ENCODE peak calls at places on chromosomes 12 and 14, in seven cellular contexts. One of them, this sample, is unnamed.

GRCh38 chr12:76008438-76008837 is 23.1 kb downstream of the PHLDA1 start:
- DNase-seq in effector CD8-positive, alpha-beta T cell: no peak
- DNase-seq in CD4-positive, CD25-positive, alpha-beta regulatory T cell: no peak
- DNase-seq in left cardiac atrium: no peak
- DNase-seq in coronary artery: no peak
- DNase-seq in HepG2: no peak
- DNase-seq in stimulated activated CD4-positive, alpha-beta T cell treated with anti-CD3 and anti-CD28 coated beads, Interleukin-15, amount 100 ng/mL, for 1 hour: no peak
- DNase-seq in this sample: no peak

GRCh38 chr12:64392221-64392620 is 1.7 kb upstream of the C12orf56 start:
- DNase-seq in CD4-positive, CD25-positive, alpha-beta regulatory T cell: no peak
- DNase-seq in effector CD8-positive, alpha-beta T cell: no peak
- DNase-seq in coronary artery: no peak
- DNase-seq in stimulated activated CD4-positive, alpha-beta T cell treated with anti-CD3 and anti-CD28 coated beads, Interleukin-15, amount 100 ng/mL, for 1 hour: no peak
- DNase-seq in HepG2: no peak
- DNase-seq in left cardiac atrium: no peak
- DNase-seq in this sample: no peak

GRCh38 chr14:64800000-64800399 is 79.7 kb downstream of the SPTB start:
- DNase-seq in HepG2: peak
- DNase-seq in CD4-positive, CD25-positive, alpha-beta regulatory T cell: no peak
- DNase-seq in coronary artery: no peak
- DNase-seq in stimulated activated CD4-positive, alpha-beta T cell treated with anti-CD3 and anti-CD28 coated beads, Interleukin-15, amount 100 ng/mL, for 1 hour: no peak
- DNase-seq in effector CD8-positive, alpha-beta T cell: no peak
- DNase-seq in left cardiac atrium: no peak
- DNase-seq in this sample: no peak

GRCh38 chr14:73717247-73717646 is 3.1 kb upstream of the PNMA1 start:
- DNase-seq in CD4-positive, CD25-positive, alpha-beta regulatory T cell: no peak
- DNase-seq in stimulated activated CD4-positive, alpha-beta T cell treated with anti-CD3 and anti-CD28 coated beads, Interleukin-15, amount 100 ng/mL, for 1 hour: no peak
- DNase-seq in left cardiac atrium: no peak
- DNase-seq in coronary artery: no peak
- DNase-seq in HepG2: no peak
- DNase-seq in effector CD8-positive, alpha-beta T cell: no peak
- DNase-seq in this sample: no peak

GRCh38 chr12:124490584-124491305 is 76.7 kb downstream of the NCOR2 start:
- DNase-seq in effector CD8-positive, alpha-beta T cell: no peak
- DNase-seq in coronary artery: no peak
- DNase-seq in stimulated activated CD4-positive, alpha-beta T cell treated with anti-CD3 and anti-CD28 coated beads, Interleukin-15, amount 100 ng/mL, for 1 hour: no peak
- DNase-seq in left cardiac atrium: peak
- DNase-seq in CD4-positive, CD25-positive, alpha-beta regulatory T cell: no peak
- DNase-seq in HepG2: no peak
- DNase-seq in this sample: no peak

GRCh38 chr12:61412209-61412608 is 848.0 kb upstream of the USP15 start:
- DNase-seq in effector CD8-positive, alpha-beta T cell: no peak
- DNase-seq in stimulated activated CD4-positive, alpha-beta T cell treated with anti-CD3 and anti-CD28 coated beads, Interleukin-15, amount 100 ng/mL, for 1 hour: no peak
- DNase-seq in left cardiac atrium: no peak
- DNase-seq in CD4-positive, CD25-positive, alpha-beta regulatory T cell: no peak
- DNase-seq in HepG2: no peak
- DNase-seq in coronary artery: no peak
- DNase-seq in this sample: no peak

GRCh38 chr14:103393687-103394626 is 8.7 kb downstream of the MARK3 start:
- DNase-seq in CD4-positive, CD25-positive, alpha-beta regulatory T cell: peak
- DNase-seq in HepG2: no peak
- DNase-seq in coronary artery: no peak
- DNase-seq in left cardiac atrium: no peak
- DNase-seq in stimulated activated CD4-positive, alpha-beta T cell treated with anti-CD3 and anti-CD28 coated beads, Interleukin-15, amount 100 ng/mL, for 1 hour: no peak
- DNase-seq in effector CD8-positive, alpha-beta T cell: no peak
- DNase-seq in this sample: no peak

GRCh38 chr12:58529897-58530296 is 390.4 kb downstream of the LRIG3 start:
- DNase-seq in HepG2: no peak
- DNase-seq in CD4-positive, CD25-positive, alpha-beta regulatory T cell: no peak
- DNase-seq in stimulated activated CD4-positive, alpha-beta T cell treated with anti-CD3 and anti-CD28 coated beads, Interleukin-15, amount 100 ng/mL, for 1 hour: no peak
- DNase-seq in coronary artery: no peak
- DNase-seq in left cardiac atrium: no peak
- DNase-seq in effector CD8-positive, alpha-beta T cell: no peak
- DNase-seq in this sample: no peak

GRCh38 chr12:288687-289086 is 26.1 kb upstream of the SLC6A13 start:
- DNase-seq in coronary artery: no peak
- DNase-seq in CD4-positive, CD25-positive, alpha-beta regulatory T cell: no peak
- DNase-seq in HepG2: no peak
- DNase-seq in left cardiac atrium: peak
- DNase-seq in stimulated activated CD4-positive, alpha-beta T cell treated with anti-CD3 and anti-CD28 coated beads, Interleukin-15, amount 100 ng/mL, for 1 hour: no peak
- DNase-seq in effector CD8-positive, alpha-beta T cell: no peak
- DNase-seq in this sample: no peak

GRCh38 chr14:95097385-95097784 is 59.9 kb downstream of the DICER1 start:
- DNase-seq in effector CD8-positive, alpha-beta T cell: no peak
- DNase-seq in stimulated activated CD4-positive, alpha-beta T cell treated with anti-CD3 and anti-CD28 coated beads, Interleukin-15, amount 100 ng/mL, for 1 hour: no peak
- DNase-seq in coronary artery: no peak
- DNase-seq in CD4-positive, CD25-positive, alpha-beta regulatory T cell: no peak
- DNase-seq in left cardiac atrium: no peak
- DNase-seq in HepG2: no peak
- DNase-seq in this sample: no peak

GRCh38 chr12:21697829-21698630 is 40.4 kb upstream of the LDHB start:
- DNase-seq in coronary artery: no peak
- DNase-seq in left cardiac atrium: no peak
- DNase-seq in HepG2: peak
- DNase-seq in stimulated activated CD4-positive, alpha-beta T cell treated with anti-CD3 and anti-CD28 coated beads, Interleukin-15, amount 100 ng/mL, for 1 hour: no peak
- DNase-seq in CD4-positive, CD25-positive, alpha-beta regulatory T cell: peak
- DNase-seq in effector CD8-positive, alpha-beta T cell: no peak
- DNase-seq in this sample: no peak

GRCh38 chr14:103846569-103847438 is 571 bp downstream of the PPP1R13B start:
- DNase-seq in left cardiac atrium: peak
- DNase-seq in coronary artery: no peak
- DNase-seq in stimulated activated CD4-positive, alpha-beta T cell treated with anti-CD3 and anti-CD28 coated beads, Interleukin-15, amount 100 ng/mL, for 1 hour: no peak
- DNase-seq in effector CD8-positive, alpha-beta T cell: peak
- DNase-seq in HepG2: no peak
- DNase-seq in CD4-positive, CD25-positive, alpha-beta regulatory T cell: peak
- DNase-seq in this sample: peak

GRCh38 chr14:104731249-104731924 is 7.4 kb downstream of the ADSS1 start:
- DNase-seq in coronary artery: no peak
- DNase-seq in CD4-positive, CD25-positive, alpha-beta regulatory T cell: no peak
- DNase-seq in effector CD8-positive, alpha-beta T cell: no peak
- DNase-seq in stimulated activated CD4-positive, alpha-beta T cell treated with anti-CD3 and anti-CD28 coated beads, Interleukin-15, amount 100 ng/mL, for 1 hour: no peak
- DNase-seq in HepG2: peak
- DNase-seq in left cardiac atrium: no peak
- DNase-seq in this sample: no peak

GRCh38 chr12:130709151-130710000 is 6.7 kb downstream of the RIMBP2 start:
- DNase-seq in CD4-positive, CD25-positive, alpha-beta regulatory T cell: no peak
- DNase-seq in HepG2: no peak
- DNase-seq in stimulated activated CD4-positive, alpha-beta T cell treated with anti-CD3 and anti-CD28 coated beads, Interleukin-15, amount 100 ng/mL, for 1 hour: no peak
- DNase-seq in left cardiac atrium: no peak
- DNase-seq in coronary artery: peak
- DNase-seq in effector CD8-positive, alpha-beta T cell: no peak
- DNase-seq in this sample: peak

GRCh38 chr12:94184995-94185711 is 36.8 kb downstream of the PLXNC1 start:
- DNase-seq in left cardiac atrium: no peak
- DNase-seq in HepG2: no peak
- DNase-seq in stimulated activated CD4-positive, alpha-beta T cell treated with anti-CD3 and anti-CD28 coated beads, Interleukin-15, amount 100 ng/mL, for 1 hour: no peak
- DNase-seq in coronary artery: no peak
- DNase-seq in effector CD8-positive, alpha-beta T cell: no peak
- DNase-seq in CD4-positive, CD25-positive, alpha-beta regulatory T cell: no peak
- DNase-seq in this sample: no peak

GRCh38 chr14:38824691-38825090 is 278.3 kb downstream of the SEC23A start:
- DNase-seq in stimulated activated CD4-positive, alpha-beta T cell treated with anti-CD3 and anti-CD28 coated beads, Interleukin-15, amount 100 ng/mL, for 1 hour: no peak
- DNase-seq in left cardiac atrium: no peak
- DNase-seq in effector CD8-positive, alpha-beta T cell: no peak
- DNase-seq in HepG2: no peak
- DNase-seq in CD4-positive, CD25-positive, alpha-beta regulatory T cell: no peak
- DNase-seq in coronary artery: no peak
- DNase-seq in this sample: no peak

GRCh38 chr14:31949709-31950108 is 127.4 kb upstream of the ARHGAP5 start:
- DNase-seq in stimulated activated CD4-positive, alpha-beta T cell treated with anti-CD3 and anti-CD28 coated beads, Interleukin-15, amount 100 ng/mL, for 1 hour: no peak
- DNase-seq in coronary artery: no peak
- DNase-seq in CD4-positive, CD25-positive, alpha-beta regulatory T cell: no peak
- DNase-seq in HepG2: no peak
- DNase-seq in effector CD8-positive, alpha-beta T cell: no peak
- DNase-seq in left cardiac atrium: no peak
- DNase-seq in this sample: no peak

GRCh38 chr12:3073438-3074255 is 3.5 kb upstream of the TSPAN9 start:
- DNase-seq in effector CD8-positive, alpha-beta T cell: peak
- DNase-seq in left cardiac atrium: peak
- DNase-seq in coronary artery: peak
- DNase-seq in HepG2: peak
- DNase-seq in CD4-positive, CD25-positive, alpha-beta regulatory T cell: peak
- DNase-seq in stimulated activated CD4-positive, alpha-beta T cell treated with anti-CD3 and anti-CD28 coated beads, Interleukin-15, amount 100 ng/mL, for 1 hour: peak
- DNase-seq in this sample: peak

GRCh38 chr14:51462182-51462581 is 189.5 kb upstream of the FRMD6 start:
- DNase-seq in effector CD8-positive, alpha-beta T cell: no peak
- DNase-seq in stimulated activated CD4-positive, alpha-beta T cell treated with anti-CD3 and anti-CD28 coated beads, Interleukin-15, amount 100 ng/mL, for 1 hour: no peak
- DNase-seq in CD4-positive, CD25-positive, alpha-beta regulatory T cell: no peak
- DNase-seq in HepG2: no peak
- DNase-seq in left cardiac atrium: no peak
- DNase-seq in coronary artery: no peak
- DNase-seq in this sample: no peak

GRCh38 chr12:3698218-3698974 is 54.5 kb downstream of the CRACR2A start:
- DNase-seq in left cardiac atrium: no peak
- DNase-seq in HepG2: no peak
- DNase-seq in coronary artery: no peak
- DNase-seq in CD4-positive, CD25-positive, alpha-beta regulatory T cell: no peak
- DNase-seq in stimulated activated CD4-positive, alpha-beta T cell treated with anti-CD3 and anti-CD28 coated beads, Interleukin-15, amount 100 ng/mL, for 1 hour: no peak
- DNase-seq in effector CD8-positive, alpha-beta T cell: no peak
- DNase-seq in this sample: no peak

This sample was measured in mesenteric fat pad.